ENCODE peak calls at places on chromosomes 6 and 20, in six cellular contexts. One of them, this sample, is unnamed. For H3K4me1, the result is how much of the 10 kb centered on the place peaks cover.

GRCh38 chr6:158758464-158758863 is 60.7 kb downstream of the EZR start:
- DNase-seq in transverse colon: no peak
- DNase-seq in neural progenitor cell: peak
- DNase-seq in right lobe of liver: no peak
- DNase-seq in heart left ventricle: no peak
- DNase-seq in tibial artery: no peak
- DNase-seq in this sample: no peak

GRCh38 chr20:2873747-2874041 is 413 bp downstream of the PTPRA start:
- DNase-seq in heart left ventricle: peak
- DNase-seq in right lobe of liver: peak
- DNase-seq in tibial artery: peak
- DNase-seq in neural progenitor cell: peak
- DNase-seq in transverse colon: peak
- DNase-seq in this sample: no peak

GRCh38 chr6:159004592-159004991 is 4.6 kb upstream of the RSPH3 start:
- DNase-seq in neural progenitor cell: no peak
- DNase-seq in transverse colon: no peak
- DNase-seq in right lobe of liver: no peak
- DNase-seq in tibial artery: no peak
- DNase-seq in heart left ventricle: no peak
- DNase-seq in this sample: no peak

GRCh38 chr6:16129623-16130243 is 847 bp downstream of the MYLIP start:
- DNase-seq in right lobe of liver: peak
- DNase-seq in tibial artery: no peak
- DNase-seq in transverse colon: peak
- DNase-seq in neural progenitor cell: peak
- DNase-seq in heart left ventricle: peak
- DNase-seq in this sample: no peak

GRCh38 chr20:53216856-53217576 is 244.9 kb downstream of the TSHZ2 start:
- DNase-seq in tibial artery: peak
- DNase-seq in neural progenitor cell: peak
- DNase-seq in transverse colon: peak
- DNase-seq in heart left ventricle: peak
- DNase-seq in right lobe of liver: peak
- DNase-seq in this sample: peak

GRCh38 chr6:56101141-56101553 is 146.2 kb downstream of the COL21A1 start:
- DNase-seq in neural progenitor cell: no peak
- DNase-seq in tibial artery: no peak
- DNase-seq in transverse colon: no peak
- DNase-seq in right lobe of liver: no peak
- DNase-seq in heart left ventricle: no peak
- DNase-seq in this sample: no peak

GRCh38 chr6:15089569-15090144 is 156.2 kb upstream of the JARID2 start:
- DNase-seq in tibial artery: no peak
- DNase-seq in right lobe of liver: peak
- DNase-seq in neural progenitor cell: no peak
- DNase-seq in transverse colon: no peak
- DNase-seq in heart left ventricle: no peak
- DNase-seq in this sample: no peak

GRCh38 chr20:46213946-46214830 is 94.1 kb downstream of the CDH22 start:
- DNase-seq in transverse colon: no peak
- DNase-seq in tibial artery: peak
- DNase-seq in right lobe of liver: no peak
- DNase-seq in neural progenitor cell: no peak
- DNase-seq in heart left ventricle: no peak
- DNase-seq in this sample: no peak

GRCh38 chr6:97394160-97394748 is 111.2 kb upstream of the MMS22L start:
- DNase-seq in transverse colon: peak
- DNase-seq in neural progenitor cell: peak
- DNase-seq in tibial artery: peak
- DNase-seq in heart left ventricle: peak
- DNase-seq in right lobe of liver: no peak
- DNase-seq in this sample: no peak

GRCh38 chr6:156794546-156794945 is 17.4 kb downstream of the ARID1B start:
- DNase-seq in neural progenitor cell: no peak
- DNase-seq in heart left ventricle: no peak
- DNase-seq in transverse colon: no peak
- DNase-seq in tibial artery: no peak
- DNase-seq in right lobe of liver: no peak
- DNase-seq in this sample: no peak

GRCh38 chr20:36344517-36345132 is 38.5 kb downstream of the DLGAP4 start:
- DNase-seq in heart left ventricle: peak
- DNase-seq in right lobe of liver: no peak
- DNase-seq in neural progenitor cell: peak
- DNase-seq in tibial artery: no peak
- DNase-seq in transverse colon: peak
- DNase-seq in this sample: no peak

GRCh38 chr6:36127462-36128016 is 2.8 kb upstream of the MAPK13 start:
- DNase-seq in heart left ventricle: peak
- DNase-seq in transverse colon: no peak
- DNase-seq in neural progenitor cell: no peak
- DNase-seq in tibial artery: peak
- DNase-seq in right lobe of liver: peak
- DNase-seq in this sample: peak

GRCh38 chr6:37694259-37694658 is 3.4 kb downstream of the MDGA1 start:
- DNase-seq in transverse colon: no peak
- DNase-seq in neural progenitor cell: no peak
- DNase-seq in heart left ventricle: no peak
- DNase-seq in right lobe of liver: no peak
- DNase-seq in tibial artery: no peak
- DNase-seq in this sample: no peak

GRCh38 chr20:20367681-20368413 is at the start of gene INSM1:
- DNase-seq in tibial artery: no peak
- DNase-seq in right lobe of liver: no peak
- DNase-seq in heart left ventricle: no peak
- DNase-seq in transverse colon: no peak
- DNase-seq in neural progenitor cell: peak
- DNase-seq in this sample: no peak

GRCh38 chr6:122069933-122070332 is 329.5 kb upstream of the HSF2 start:
- DNase-seq in tibial artery: no peak
- DNase-seq in heart left ventricle: no peak
- DNase-seq in neural progenitor cell: no peak
- DNase-seq in transverse colon: no peak
- DNase-seq in right lobe of liver: no peak
- DNase-seq in this sample: no peak

GRCh38 chr20:10665791-10666190 is 8.0 kb downstream of the JAG1 start:
- DNase-seq in neural progenitor cell: peak
- DNase-seq in transverse colon: no peak
- DNase-seq in heart left ventricle: no peak
- DNase-seq in right lobe of liver: no peak
- DNase-seq in tibial artery: peak
- DNase-seq in this sample: no peak
- H3K4me1 ChIP-seq in neural progenitor cell: half or more
- H3K4me1 ChIP-seq in transverse colon: under half
- H3K4me1 ChIP-seq in heart left ventricle: half or more
- H3K4me1 ChIP-seq in right lobe of liver: under half
- H3K4me1 ChIP-seq in tibial artery: half or more
- H3K4me1 ChIP-seq in this sample: under half

GRCh38 chr6:106688177-106688951 is 59.0 kb downstream of the QRSL1 start:
- DNase-seq in transverse colon: no peak
- DNase-seq in tibial artery: no peak
- DNase-seq in neural progenitor cell: no peak
- DNase-seq in heart left ventricle: no peak
- DNase-seq in right lobe of liver: no peak
- DNase-seq in this sample: no peak
- TF ChIP-seq CTCF in transverse colon: no peak
- TF ChIP-seq CTCF in tibial artery: no peak
- TF ChIP-seq CTCF in neural progenitor cell: no peak
- TF ChIP-seq CTCF in heart left ventricle: no peak
- TF ChIP-seq CTCF in right lobe of liver: peak
- TF ChIP-seq CTCF in this sample: no peak

GRCh38 chr6:131574686-131575085 is 1.7 kb downstream of the ARG1 start:
- DNase-seq in heart left ventricle: no peak
- DNase-seq in right lobe of liver: no peak
- DNase-seq in transverse colon: no peak
- DNase-seq in tibial artery: no peak
- DNase-seq in neural progenitor cell: no peak
- DNase-seq in this sample: no peak
- H3K27ac ChIP-seq in heart left ventricle: no peak
- H3K27ac ChIP-seq in right lobe of liver: peak
- H3K27ac ChIP-seq in transverse colon: no peak
- H3K27ac ChIP-seq in tibial artery: no peak
- H3K27ac ChIP-seq in neural progenitor cell: no peak
- H3K27ac ChIP-seq in this sample: no peak

GRCh38 chr20:61439251-61439650 is 187.2 kb downstream of the CDH4 start:
- DNase-seq in neural progenitor cell: no peak
- DNase-seq in heart left ventricle: no peak
- DNase-seq in tibial artery: no peak
- DNase-seq in transverse colon: no peak
- DNase-seq in right lobe of liver: no peak
- DNase-seq in this sample: no peak
- H3K4me1 ChIP-seq in neural progenitor cell: half or more
- H3K4me1 ChIP-seq in heart left ventricle: under half
- H3K4me1 ChIP-seq in tibial artery: under half
- H3K4me1 ChIP-seq in transverse colon: under half
- H3K4me1 ChIP-seq in right lobe of liver: under half
- H3K4me1 ChIP-seq in this sample: under half

DNA sequence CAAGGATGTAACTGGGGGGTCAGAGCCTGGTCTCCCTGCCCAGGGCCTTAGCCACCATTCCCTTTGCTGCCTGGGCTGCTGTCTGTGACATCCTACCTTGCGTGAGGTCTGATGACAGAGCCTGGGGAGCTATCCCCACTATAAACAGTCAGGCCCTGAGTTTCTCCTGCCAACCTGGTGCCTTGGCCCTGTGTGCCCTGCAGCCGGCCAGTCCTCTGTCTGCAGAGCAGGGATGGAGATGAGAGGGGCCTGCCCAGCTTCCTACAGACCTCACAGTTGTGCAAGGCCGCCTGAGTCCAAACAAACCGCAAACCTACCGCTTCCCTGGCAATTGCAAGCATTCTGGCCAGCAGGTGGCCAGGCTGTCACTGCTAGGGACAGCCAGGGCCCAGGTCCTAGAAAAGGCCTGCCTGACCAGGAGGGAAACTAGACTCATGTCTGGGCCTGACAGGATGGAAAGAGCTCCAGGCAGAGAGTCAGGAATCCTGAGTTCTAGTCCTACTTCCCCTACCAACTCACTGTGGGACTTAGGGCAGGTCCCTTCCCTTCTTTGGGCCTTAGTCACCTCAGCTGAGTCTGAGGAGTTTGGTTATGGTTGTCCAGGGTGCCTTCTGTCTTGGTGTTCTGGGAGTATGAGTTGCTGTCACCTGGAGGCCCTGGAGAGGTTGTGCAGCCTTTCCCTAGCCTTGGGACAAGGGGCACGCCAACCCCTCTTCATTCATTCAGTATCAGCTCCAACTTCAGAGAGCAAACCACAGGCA is 86.2 kb downstream of the VEGFA start:
- DNase-seq in tibial artery: no peak
- DNase-seq in neural progenitor cell: peak
- DNase-seq in heart left ventricle: no peak
- DNase-seq in right lobe of liver: peak
- DNase-seq in transverse colon: peak
- DNase-seq in this sample: no peak
- TF ChIP-seq CTCF in tibial artery: no peak
- TF ChIP-seq CTCF in neural progenitor cell: peak
- TF ChIP-seq CTCF in heart left ventricle: peak
- TF ChIP-seq CTCF in right lobe of liver: peak
- TF ChIP-seq CTCF in transverse colon: peak
- TF ChIP-seq CTCF in this sample: peak

GRCh38 chr20:62995481-62995880 is 11.3 kb downstream of the BHLHE23 start:
- DNase-seq in neural progenitor cell: no peak
- DNase-seq in tibial artery: no peak
- DNase-seq in right lobe of liver: no peak
- DNase-seq in heart left ventricle: no peak
- DNase-seq in transverse colon: no peak
- DNase-seq in this sample: no peak
- H3K27ac ChIP-seq in neural progenitor cell: no peak
- H3K27ac ChIP-seq in tibial artery: no peak
- H3K27ac ChIP-seq in right lobe of liver: no peak
- H3K27ac ChIP-seq in heart left ventricle: no peak
- H3K27ac ChIP-seq in transverse colon: no peak
- H3K27ac ChIP-seq in this sample: no peak

GRCh38 chr20:51412991-51413471 is 129.5 kb downstream of the NFATC2 start:
- DNase-seq in heart left ventricle: no peak
- DNase-seq in tibial artery: peak
- DNase-seq in transverse colon: no peak
- DNase-seq in neural progenitor cell: no peak
- DNase-seq in right lobe of liver: peak
- DNase-seq in this sample: peak
- H3K4me1 ChIP-seq in heart left ventricle: under half
- H3K4me1 ChIP-seq in tibial artery: under half
- H3K4me1 ChIP-seq in transverse colon: under half
- H3K4me1 ChIP-seq in neural progenitor cell: under half
- H3K4me1 ChIP-seq in right lobe of liver: under half
- H3K4me1 ChIP-seq in this sample: under half

DNA sequence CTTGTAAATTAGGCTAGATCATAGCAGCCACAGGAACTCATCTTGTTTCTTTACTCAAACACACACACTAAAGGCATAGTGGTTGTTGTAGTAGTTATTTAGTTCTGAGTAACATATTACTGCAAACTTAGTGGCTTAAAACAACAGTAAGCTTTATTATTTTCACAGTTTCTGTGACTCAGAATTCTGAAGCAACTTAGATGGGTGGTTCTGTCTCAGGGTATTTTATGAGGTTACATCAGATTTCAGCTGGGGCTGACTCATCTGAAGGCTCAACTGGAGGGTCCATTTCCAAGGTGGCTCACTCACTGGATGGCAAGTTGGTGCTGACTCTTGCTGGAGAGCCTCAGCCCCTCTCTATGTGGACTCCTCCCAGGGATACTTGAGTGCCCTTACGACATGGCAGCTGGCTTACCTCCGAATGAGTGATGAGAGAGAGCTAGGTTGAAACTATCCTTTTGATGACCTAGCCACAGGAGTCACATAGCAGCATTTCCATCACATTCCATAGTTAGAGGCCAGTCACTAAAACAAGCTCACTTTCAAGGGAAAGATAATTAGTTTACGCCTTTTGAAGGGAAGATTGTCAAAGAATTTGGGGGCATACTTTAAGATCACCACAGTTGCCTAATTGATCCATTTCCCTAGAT is 136.5 kb upstream of the PRND start:
- DNase-seq in neural progenitor cell: no peak
- DNase-seq in tibial artery: no peak
- DNase-seq in transverse colon: no peak
- DNase-seq in right lobe of liver: no peak
- DNase-seq in heart left ventricle: no peak
- DNase-seq in this sample: no peak
- TF ChIP-seq CTCF in neural progenitor cell: no peak
- TF ChIP-seq CTCF in tibial artery: no peak
- TF ChIP-seq CTCF in transverse colon: no peak
- TF ChIP-seq CTCF in right lobe of liver: no peak
- TF ChIP-seq CTCF in heart left ventricle: no peak
- TF ChIP-seq CTCF in this sample: no peak

DNA sequence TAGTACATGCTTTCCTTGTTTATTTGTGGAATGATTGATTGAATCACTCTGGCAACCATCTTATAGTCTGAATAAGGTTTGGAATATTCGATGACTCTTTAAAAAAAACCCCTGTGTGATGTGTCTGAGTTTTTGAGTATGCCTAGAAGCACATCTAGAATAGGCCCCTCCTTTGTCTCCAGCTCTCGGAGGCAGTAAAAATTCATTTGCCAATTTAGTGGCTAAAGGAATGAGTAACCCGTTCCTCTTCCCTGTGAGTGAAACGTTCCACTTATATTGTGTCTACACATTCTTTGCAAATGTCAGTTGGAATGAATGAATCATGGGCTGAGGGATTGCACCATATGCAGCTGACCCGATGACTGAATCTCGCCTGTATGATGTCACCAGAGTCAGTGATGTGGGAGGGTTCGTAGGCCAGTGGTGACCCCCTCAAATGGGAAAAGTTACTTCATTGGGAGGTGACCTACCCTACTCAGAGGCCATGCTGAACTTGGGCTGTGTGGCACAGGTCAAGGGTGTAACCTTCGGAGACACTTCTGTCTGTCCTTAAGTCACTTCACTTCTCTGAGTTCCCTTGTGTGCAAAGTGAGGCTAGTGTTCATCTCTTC is 21.6 kb downstream of the MOCS3 start:
- DNase-seq in tibial artery: no peak
- DNase-seq in right lobe of liver: no peak
- DNase-seq in transverse colon: no peak
- DNase-seq in neural progenitor cell: no peak
- DNase-seq in heart left ventricle: no peak
- DNase-seq in this sample: peak
- H3K27ac ChIP-seq in tibial artery: no peak
- H3K27ac ChIP-seq in right lobe of liver: no peak
- H3K27ac ChIP-seq in transverse colon: no peak
- H3K27ac ChIP-seq in neural progenitor cell: no peak
- H3K27ac ChIP-seq in heart left ventricle: no peak
- H3K27ac ChIP-seq in this sample: no peak

This sample was measured in right atrium auricular region.